ENCODE peak calls at places on chromosomes 13 and 19, in eight cellular contexts. W is NCI-H524 treated with DMSO at 0.1 percent for 48 hours; N is AG08395; Z is effector CD4-positive, alpha-beta T cell; I is naive B cell; X is activated CD4-positive, alpha-beta T cell treated with anti-CD3 and anti-CD28 coated beads, Interleukin-2, amount 10 ng/mL, durations not matched to agents 7 days and 5 days; J is breast epithelium; E is KG1. Y is an unnamed sample.

GRCh38 chr19:53808710-53809125 is 15.4 kb downstream of the NLRP12 start:
- DNase-seq in W (no peak), N (peak), Z (no peak), I (no peak), X (no peak), J (no peak), E (no peak), Y (peak)

GRCh38 chr19:33409035-33409434 is 35.5 kb downstream of the CEBPG start:
- DNase-seq in W (no peak), N (no peak), Z (no peak), I (no peak), X (no peak), J (no peak), E (no peak), Y (no peak)

GRCh38 chr19:39021063-39021462 is 11.3 kb downstream of the FBXO27 start:
- DNase-seq in W (no peak), N (no peak), Z (no peak), I (no peak), X (no peak), J (no peak), E (no peak), Y (no peak)

GRCh38 chr13:52849727-52850395 is 1.4 kb upstream of the PCDH8 start:
- DNase-seq in W (peak), N (no peak), Z (no peak), I (no peak), X (no peak), J (no peak), E (no peak), Y (no peak)

GRCh38 chr19:55088543-55089265 is 13.0 kb downstream of the EPS8L1 start:
- DNase-seq in W (no peak), N (peak), Z (peak), I (peak), X (peak), J (peak), E (peak), Y (peak)

GRCh38 chr13:108225440-108225839 is 7.2 kb downstream of the ABHD13 start:
- DNase-seq in W (no peak), N (no peak), Z (no peak), I (no peak), X (peak), J (no peak), E (no peak), Y (no peak)

GRCh38 chr19:38650180-38650775 is 2.8 kb downstream of the ACTN4 start:
- DNase-seq in W (no peak), N (no peak), Z (no peak), I (no peak), X (no peak), J (no peak), E (no peak), Y (no peak)

GRCh38 chr13:93435651-93436050 is 209.0 kb downstream of the GPC6 start:
- DNase-seq in W (no peak), N (no peak), Z (no peak), I (no peak), X (no peak), J (no peak), E (no peak), Y (no peak)

GRCh38 chr13:52830946-52831345 is 17.5 kb downstream of the PCDH8 start:
- DNase-seq in W (no peak), N (no peak), Z (no peak), I (no peak), X (no peak), J (no peak), E (no peak), Y (peak)

GRCh38 chr19:46764817-46765291 is 18.6 kb upstream of the STRN4 start:
- DNase-seq in W (no peak), N (no peak), Z (no peak), I (no peak), X (no peak), J (no peak), E (no peak), Y (no peak)

GRCh38 chr19:52110780-52111179 is 15.2 kb upstream of the ZNF841 start:
- DNase-seq in W (no peak), N (no peak), Z (no peak), I (no peak), X (no peak), J (no peak), E (no peak), Y (no peak)

GRCh38 chr13:58587183-58587582 is 955.6 kb downstream of the PCDH17 start:
- DNase-seq in W (no peak), N (no peak), Z (no peak), I (no peak), X (no peak), J (no peak), E (peak), Y (no peak)

GRCh38 chr13:113647351-113648217 is 10.4 kb downstream of the ATP4B start:
- DNase-seq in W (peak), N (peak), Z (no peak), I (no peak), X (no peak), J (peak), E (no peak), Y (peak)

GRCh38 chr19:12733369-12733896 is 1.1 kb downstream of the TRIR start:
- DNase-seq in W (peak), N (peak), Z (peak), I (peak), X (peak), J (no peak), E (peak), Y (peak)

GRCh38 chr19:4556574-4557185 is 2.8 kb downstream of the SEMA6B start:
- DNase-seq in W (no peak), N (peak), Z (no peak), I (no peak), X (peak), J (no peak), E (no peak), Y (peak)

GRCh38 chr13:80116107-80116506 is 224.8 kb downstream of the SPRY2 start:
- DNase-seq in W (peak), N (peak), Z (no peak), I (no peak), X (no peak), J (no peak), E (no peak), Y (peak)

GRCh38 chr13:37531054-37531453 is 67.5 kb downstream of the POSTN start:
- DNase-seq in W (no peak), N (no peak), Z (no peak), I (no peak), X (no peak), J (no peak), E (no peak), Y (no peak)

GRCh38 chr19:42440357-42441046 is 2.2 kb downstream of the CXCL17 start:
- DNase-seq in W (no peak), N (peak), Z (peak), I (peak), X (peak), J (peak), E (peak), Y (peak)

GRCh38 chr19:33282036-33282686 is 20.2 kb downstream of the CEBPA start:
- DNase-seq in W (no peak), N (peak), Z (no peak), I (no peak), X (no peak), J (no peak), E (no peak), Y (no peak)

GRCh38 chr13:98252931-98253470 is 75.9 kb upstream of the RNF113B start:
- DNase-seq in W (no peak), N (peak), Z (no peak), I (no peak), X (no peak), J (no peak), E (no peak), Y (no peak)

GRCh38 chr19:245457-245856 is 45.7 kb downstream of the PLPP2 start:
- DNase-seq in W (no peak), N (no peak), Z (no peak), I (no peak), X (no peak), J (no peak), E (no peak), Y (no peak)

GRCh38 chr13:39209731-39210633 is 171.7 kb downstream of the NHLRC3 start:
- DNase-seq in W (no peak), N (peak), Z (no peak), I (no peak), X (no peak), J (no peak), E (no peak), Y (no peak)

GRCh38 chr19:6736169-6736916 is 1.0 kb downstream of the GPR108 start:
- DNase-seq in W (no peak), N (peak), Z (peak), I (peak), X (peak), J (peak), E (peak), Y (peak)

GRCh38 chr13:84037937-84038464 is 155.7 kb upstream of the SLITRK1 start:
- DNase-seq in W (no peak), N (no peak), Z (no peak), I (no peak), X (peak), J (no peak), E (no peak), Y (no peak)

GRCh38 chr19:45099465-45100201 is 6.7 kb downstream of the PPP1R37 start:
- DNase-seq in W (no peak), N (no peak), Z (no peak), I (no peak), X (no peak), J (no peak), E (no peak), Y (peak)

GRCh38 chr19:17751912-17752273 is 616 bp downstream of the FCHO1 start:
- DNase-seq in W (no peak), N (no peak), Z (no peak), I (no peak), X (no peak), J (no peak), E (no peak), Y (no peak)

Y was measured in mammary epithelial cell.